ENCODE peak calls at places on chromosomes 7 and 10, in nine cellular contexts. G is body of pancreas, N is bronchial epithelial cell, V is activated B cell treated with CpG ODN at 0.5 μM for 24 hours, U is upper lobe of right lung, K is transverse colon, S is AG04450, Y is sigmoid colon, B is IMR-90. P is an unnamed sample.

GRCh38 chr7:33215992-33216391 is 86.6 kb downstream of the BBS9 start:
- DNase-seq in S (no peak), U (no peak), N (no peak), G (no peak), Y (no peak), V (no peak), B (no peak), K (no peak), P (no peak)

GRCh38 chr10:2831509-2831908 is 235.8 kb upstream of the PFKP start:
- DNase-seq in B (no peak), K (no peak), U (no peak), G (no peak), N (no peak), V (no peak), Y (no peak), S (no peak), P (no peak)

GRCh38 chr10:10197423-10197822 is 820.2 kb upstream of the CELF2 start:
- DNase-seq in Y (no peak), N (no peak), K (no peak), B (no peak), G (no peak), S (no peak), V (no peak), U (no peak), P (no peak)

GRCh38 chr10:133401981-133402725 is 8.2 kb downstream of the MTG1 start:
- DNase-seq in V (no peak), G (no peak), S (no peak), N (no peak), Y (peak), K (no peak), U (peak), B (no peak), P (no peak)

GRCh38 chr10:48523212-48523819 is 81.6 kb downstream of the ARHGAP22 start:
- DNase-seq in S (peak), G (peak), Y (peak), U (no peak), K (peak), V (no peak), B (peak), N (peak), P (no peak)

GRCh38 chr7:29084832-29085231 is 61.5 kb downstream of the CPVL start:
- DNase-seq in U (no peak), S (no peak), B (no peak), N (no peak), K (no peak), G (no peak), V (no peak), Y (no peak), P (no peak)

GRCh38 chr10:90561666-90562065 is 296.2 kb downstream of the HTR7 start:
- DNase-seq in U (no peak), B (no peak), G (no peak), Y (no peak), N (no peak), K (no peak), V (no peak), S (no peak), P (no peak)

GRCh38 chr7:12475362-12476063 is 71.8 kb upstream of the VWDE start:
- DNase-seq in K (no peak), S (no peak), V (no peak), B (peak), G (no peak), Y (no peak), N (peak), U (no peak), P (no peak)

GRCh38 chr7:108497082-108497725 is 28.7 kb downstream of the PNPLA8 start:
- DNase-seq in S (peak), K (peak), G (peak), B (peak), U (no peak), N (peak), V (no peak), Y (no peak), P (no peak)

GRCh38 chr7:85025312-85025756 is 161.5 kb downstream of the SEMA3D start:
- DNase-seq in K (peak), N (peak), G (peak), Y (peak), S (no peak), V (no peak), B (no peak), U (no peak), P (peak)

GRCh38 chr10:110214380-110214826 is 7.0 kb downstream of the MXI1 start:
- DNase-seq in K (no peak), B (peak), U (no peak), S (peak), V (no peak), G (peak), Y (no peak), N (no peak), P (no peak)

GRCh38 chr10:80786322-80786721 is 248.6 kb downstream of the SH2D4B start:
- DNase-seq in U (no peak), S (no peak), B (no peak), V (no peak), K (no peak), N (no peak), G (no peak), Y (no peak), P (no peak)

GRCh38 chr10:26334932-26335573 is 103.1 kb upstream of the APBB1IP start:
- DNase-seq in S (no peak), U (no peak), B (peak), N (peak), Y (peak), K (peak), V (peak), G (peak), P (no peak)

GRCh38 chr7:29239638-29240037 is 45.1 kb downstream of the CHN2 start:
- DNase-seq in K (no peak), G (peak), N (peak), U (no peak), V (no peak), S (no peak), B (no peak), Y (no peak), P (no peak)

GRCh38 chr10:22427890-22428571 is 82.7 kb downstream of the SPAG6 start:
- DNase-seq in Y (no peak), U (no peak), B (peak), V (no peak), S (peak), K (no peak), N (peak), G (no peak), P (no peak)

GRCh38 chr7:101960323-101960722 is 142.9 kb downstream of the CUX1 start:
- DNase-seq in S (no peak), K (no peak), Y (no peak), B (no peak), N (no peak), G (no peak), U (no peak), V (no peak), P (no peak)

GRCh38 chr7:13411151-13411550 is 578.3 kb downstream of the ETV1 start:
- DNase-seq in U (no peak), K (no peak), Y (no peak), G (no peak), V (no peak), N (no peak), B (no peak), S (no peak), P (no peak)

GRCh38 chr10:71873582-71874182 is 22.6 kb upstream of the PSAP start:
- DNase-seq in B (no peak), G (no peak), S (no peak), Y (no peak), U (no peak), V (no peak), N (no peak), K (no peak), P (no peak)

GRCh38 chr10:70753841-70754621 is 31.1 kb downstream of the TBATA start:
- DNase-seq in G (no peak), S (no peak), B (peak), N (no peak), U (peak), K (no peak), Y (no peak), V (no peak), P (peak)

GRCh38 chr10:122555431-122555830 is 5.1 kb upstream of the DMBT1 start:
- DNase-seq in V (no peak), B (no peak), G (no peak), S (no peak), N (no peak), K (no peak), U (no peak), Y (no peak), P (no peak)

GRCh38 chr10:102669206-102670064 is 25.2 kb downstream of the TRIM8 start:
- DNase-seq in K (peak), U (peak), Y (peak), G (peak), B (peak), N (peak), S (no peak), V (no peak), P (no peak)

GRCh38 chr7:14583518-14583917 is 319.0 kb downstream of the DGKB start:
- DNase-seq in U (no peak), G (no peak), S (no peak), V (no peak), K (no peak), N (no peak), Y (no peak), B (no peak), P (no peak)

GRCh38 chr7:14582010-14582409 is 320.5 kb downstream of the DGKB start:
- DNase-seq in Y (no peak), S (no peak), V (no peak), U (no peak), G (no peak), B (no peak), N (no peak), K (no peak), P (no peak)

GRCh38 chr7:14585232-14585631 is 317.3 kb downstream of the DGKB start:
- DNase-seq in N (no peak), S (no peak), V (no peak), U (no peak), K (no peak), B (no peak), Y (no peak), G (no peak), P (no peak)

DNA sequence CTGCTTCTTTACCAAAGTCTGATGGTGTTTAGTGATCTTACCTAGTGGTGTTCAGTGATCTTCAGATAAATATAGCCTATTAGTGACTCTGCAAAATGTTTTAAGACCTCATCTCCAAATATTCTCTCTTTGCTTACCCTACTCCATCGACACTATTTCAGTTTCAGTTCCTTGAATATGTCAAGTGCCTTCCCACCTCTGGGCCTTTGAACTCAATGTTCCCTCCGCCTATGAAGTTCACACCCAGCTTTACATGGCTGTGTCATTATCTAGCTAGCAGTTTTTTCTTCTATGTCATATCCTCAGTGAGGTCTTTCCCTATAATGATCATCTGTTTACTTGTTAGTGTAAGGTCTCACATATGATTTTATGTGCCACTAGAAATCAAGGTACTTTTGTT is 322.6 kb downstream of the DGKB start:
- DNase-seq in V (no peak), Y (no peak), N (no peak), K (peak), B (no peak), S (no peak), G (no peak), U (no peak), P (no peak)
- TF ChIP-seq CTCF in V (no peak), Y (no peak), N (no peak), K (no peak), B (no peak), S (no peak), G (no peak), U (no peak), P (no peak)

GRCh38 chr7:151060113-151060415 is 675 bp downstream of the SLC4A2 start:
- DNase-seq in N (no peak), S (no peak), K (no peak), G (no peak), B (no peak), U (no peak), Y (no peak), V (no peak), P (no peak)

GRCh38 chr7:151061241-151062110 is 2.1 kb downstream of the SLC4A2 start:
- DNase-seq in K (no peak), Y (no peak), U (peak), V (no peak), B (no peak), S (no peak), G (no peak), N (no peak), P (no peak)

GRCh38 chr7:151059362-151060112 is at the start of gene SLC4A2:
- DNase-seq in S (no peak), B (peak), N (no peak), U (peak), V (peak), K (peak), Y (peak), G (peak), P (no peak)

GRCh38 chr7:151062111-151062398 is 2.7 kb downstream of the SLC4A2 start:
- DNase-seq in N (no peak), Y (no peak), V (no peak), U (no peak), G (no peak), B (no peak), S (no peak), K (no peak), P (no peak)

DNA sequence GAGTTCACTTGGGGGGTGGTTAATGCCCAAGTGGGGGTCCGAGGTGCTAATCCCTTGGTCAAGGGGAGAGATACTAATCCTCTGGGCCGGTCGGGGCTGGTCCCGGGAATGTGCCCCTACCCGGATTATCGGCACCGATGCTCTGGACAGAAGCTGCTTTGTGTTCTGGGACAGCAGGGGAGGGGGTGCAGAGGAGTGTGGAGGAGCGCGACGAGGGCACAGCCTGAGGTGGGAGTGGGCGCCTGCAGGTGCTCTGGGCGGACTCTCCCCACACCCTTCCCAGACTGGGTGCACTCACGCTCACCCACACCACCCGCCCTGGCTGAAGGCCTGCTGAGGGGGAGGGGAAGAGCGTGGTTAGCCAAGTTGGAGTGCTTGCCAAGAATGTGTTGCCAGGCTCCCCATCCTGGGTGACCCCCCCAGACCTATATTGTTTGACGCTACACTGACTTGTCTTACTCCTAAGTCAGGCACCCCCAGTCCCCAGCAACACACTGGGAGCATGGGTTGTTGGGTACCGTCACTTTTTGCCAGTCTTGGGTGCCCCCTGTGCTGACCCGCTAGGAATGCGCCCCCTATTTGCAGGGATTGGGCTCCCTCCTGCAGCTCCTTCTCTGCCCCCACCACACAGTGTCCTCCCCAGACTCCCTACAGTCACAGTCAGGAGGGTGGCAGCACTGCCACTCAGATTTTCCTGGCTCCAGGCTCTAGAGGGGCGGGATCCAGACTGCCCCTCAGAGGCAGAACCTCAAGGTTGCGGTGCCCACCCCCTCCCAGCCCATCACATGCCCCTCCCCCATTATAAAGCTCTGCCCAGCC is 1.2 kb downstream of the SLC4A2 start:
- DNase-seq in B (no peak), N (no peak), K (peak), S (no peak), G (peak), Y (peak), V (no peak), U (peak), P (no peak)
- TF ChIP-seq CTCF in B (peak), N (no peak), K (no peak), S (no peak), G (no peak), Y (no peak), V (no peak), U (no peak), P (peak)

DNA sequence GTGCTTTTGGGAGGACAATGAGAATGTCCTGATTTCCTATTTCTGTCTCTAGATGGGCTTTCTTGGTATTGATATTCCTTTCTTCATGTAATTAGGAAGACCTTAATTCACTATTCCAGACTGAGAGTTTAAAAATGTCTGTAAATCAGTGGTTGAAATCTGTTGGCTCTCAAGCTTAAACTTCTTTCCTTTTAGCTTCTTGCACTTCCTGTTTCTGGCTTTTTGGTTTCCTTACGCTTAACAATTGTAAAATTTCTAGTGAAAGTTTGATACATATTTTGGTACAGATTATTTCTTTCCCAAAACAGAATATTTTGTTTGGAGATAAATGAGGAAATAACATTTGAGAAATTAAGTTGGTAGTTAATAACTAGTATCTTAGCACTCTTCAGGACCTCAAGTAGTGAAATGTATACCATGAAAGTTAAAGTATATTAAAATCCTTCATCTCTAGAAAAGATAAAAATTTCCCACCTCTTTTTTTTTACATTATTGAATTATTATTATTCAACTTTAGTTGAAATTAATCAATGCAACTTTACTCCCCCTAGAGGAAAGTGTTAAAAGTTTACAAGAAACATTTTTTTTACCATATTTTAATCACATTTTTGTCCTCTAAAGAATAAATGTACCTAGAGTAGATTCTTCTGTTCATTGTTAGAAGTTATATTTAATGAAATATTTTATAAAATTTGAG is 137.2 kb downstream of the PHTF2 start:
- DNase-seq in G (no peak), S (no peak), U (no peak), Y (no peak), B (no peak), K (no peak), N (peak), V (no peak), P (no peak)
- TF ChIP-seq CTCF in G (no peak), S (peak), U (peak), Y (no peak), B (peak), K (peak), N (no peak), V (no peak), P (peak)

DNA sequence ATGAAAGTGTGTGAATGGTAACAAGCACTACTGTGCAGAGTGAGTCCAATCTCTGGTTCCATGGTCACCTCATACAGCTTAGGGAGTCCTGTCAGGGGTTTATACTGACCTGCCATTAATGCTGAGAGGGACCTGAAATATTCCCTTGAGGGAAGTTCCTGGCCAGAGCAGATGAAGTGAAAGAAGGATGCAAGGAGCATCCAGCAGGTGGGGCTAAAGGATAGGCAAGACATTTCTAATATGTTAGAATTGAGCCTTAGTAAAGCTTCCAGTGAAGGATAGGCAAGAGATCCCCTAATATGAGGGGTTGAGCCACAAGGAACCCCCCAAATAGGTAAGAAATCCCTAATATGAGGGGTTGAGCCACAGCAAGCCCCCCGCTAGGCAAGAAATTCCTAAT is 25.5 kb upstream of the FAM221A start:
- DNase-seq in N (peak), S (no peak), B (peak), K (peak), G (peak), Y (no peak), U (no peak), V (no peak), P (no peak)
- TF ChIP-seq CTCF in N (peak), S (peak), B (peak), K (no peak), G (peak), Y (no peak), U (peak), V (no peak), P (peak)

GRCh38 chr10:113051456-113051855 is 101.4 kb downstream of the TCF7L2 start:
- DNase-seq in N (no peak), B (peak), K (no peak), G (no peak), Y (no peak), U (no peak), V (no peak), S (no peak), P (no peak)
- TF ChIP-seq CTCF in N (no peak), B (no peak), K (no peak), G (no peak), Y (no peak), U (no peak), V (no peak), S (no peak), P (no peak)

GRCh38 chr7:148289630-148290029 is 300.9 kb upstream of the C7orf33 start:
- DNase-seq in K (no peak), V (no peak), B (no peak), N (peak), Y (no peak), U (no peak), G (no peak), S (no peak), P (no peak)

GRCh38 chr7:148286150-148286549 is 304.4 kb upstream of the C7orf33 start:
- DNase-seq in U (no peak), Y (no peak), N (peak), S (no peak), K (no peak), B (no peak), G (no peak), V (no peak), P (no peak)

GRCh38 chr7:148287538-148287937 is 303.0 kb upstream of the C7orf33 start:
- DNase-seq in K (no peak), N (no peak), S (no peak), V (no peak), G (no peak), B (no peak), Y (no peak), U (no peak), P (no peak)

GRCh38 chr7:148290451-148291005 is 300.0 kb upstream of the C7orf33 start:
- DNase-seq in G (no peak), B (no peak), N (no peak), V (no peak), Y (no peak), U (no peak), S (no peak), K (no peak), P (no peak)

GRCh38 chr7:148288592-148289151 is 301.9 kb upstream of the C7orf33 start:
- DNase-seq in U (no peak), Y (no peak), V (no peak), B (no peak), G (no peak), K (no peak), S (no peak), N (no peak), P (no peak)
- TF ChIP-seq CTCF in U (no peak), Y (no peak), V (no peak), B (no peak), G (no peak), K (no peak), S (no peak), N (no peak), P (no peak)